ENCODE peak calls at places on chromosomes 4 and X, in four cellular contexts. P is H1, U is SK-N-SH, X is GM12892. M is an unnamed sample.

GRCh38 chr4:140790765-140791164 is 34.6 kb upstream of the TBC1D9 start:
- DNase-seq in P (no peak), X (peak), U (no peak), M (peak)

GRCh38 chr4:4284827-4285618 is 4.9 kb downstream of the LYAR start:
- DNase-seq in U (no peak), P (no peak), X (no peak), M (no peak)

GRCh38 chr4:109429545-109429944 is 4.1 kb upstream of the SEC24B start:
- DNase-seq in P (no peak), X (no peak), U (no peak), M (no peak)

GRCh38 chrX:20461576-20461975 is 194.9 kb upstream of the RPS6KA3 start:
- DNase-seq in U (no peak), P (no peak), X (no peak), M (no peak)

GRCh38 chr4:173039617-173040176 is 128.9 kb upstream of the GALNT7 start:
- DNase-seq in X (no peak), U (no peak), P (no peak), M (no peak)

GRCh38 chrX:129679856-129680255 is 25.1 kb upstream of the APLN start:
- DNase-seq in X (no peak), P (no peak), U (no peak), M (no peak)

GRCh38 chrX:40579880-40580536 is 762 bp upstream of the ATP6AP2 start:
- DNase-seq in P (no peak), U (peak), X (no peak), M (no peak)

GRCh38 chrX:123603516-123603915 is 129.3 kb downstream of the THOC2 start:
- DNase-seq in P (no peak), X (no peak), U (no peak), M (no peak)

GRCh38 chrX:132748268-132748667 is 210.2 kb downstream of the HS6ST2 start:
- DNase-seq in P (no peak), X (no peak), U (no peak), M (no peak)

GRCh38 chr4:26031704-26032103 is 117.7 kb downstream of the SMIM20 start:
- DNase-seq in U (no peak), X (no peak), P (no peak), M (no peak)

GRCh38 chrX:107940095-107940494 is 42.1 kb downstream of the TEX13B start:
- DNase-seq in P (no peak), X (no peak), U (no peak), M (no peak)

GRCh38 chrX:153709726-153710674 is 14.2 kb downstream of the BCAP31 start:
- DNase-seq in U (no peak), P (no peak), X (no peak), M (no peak)

DNA sequence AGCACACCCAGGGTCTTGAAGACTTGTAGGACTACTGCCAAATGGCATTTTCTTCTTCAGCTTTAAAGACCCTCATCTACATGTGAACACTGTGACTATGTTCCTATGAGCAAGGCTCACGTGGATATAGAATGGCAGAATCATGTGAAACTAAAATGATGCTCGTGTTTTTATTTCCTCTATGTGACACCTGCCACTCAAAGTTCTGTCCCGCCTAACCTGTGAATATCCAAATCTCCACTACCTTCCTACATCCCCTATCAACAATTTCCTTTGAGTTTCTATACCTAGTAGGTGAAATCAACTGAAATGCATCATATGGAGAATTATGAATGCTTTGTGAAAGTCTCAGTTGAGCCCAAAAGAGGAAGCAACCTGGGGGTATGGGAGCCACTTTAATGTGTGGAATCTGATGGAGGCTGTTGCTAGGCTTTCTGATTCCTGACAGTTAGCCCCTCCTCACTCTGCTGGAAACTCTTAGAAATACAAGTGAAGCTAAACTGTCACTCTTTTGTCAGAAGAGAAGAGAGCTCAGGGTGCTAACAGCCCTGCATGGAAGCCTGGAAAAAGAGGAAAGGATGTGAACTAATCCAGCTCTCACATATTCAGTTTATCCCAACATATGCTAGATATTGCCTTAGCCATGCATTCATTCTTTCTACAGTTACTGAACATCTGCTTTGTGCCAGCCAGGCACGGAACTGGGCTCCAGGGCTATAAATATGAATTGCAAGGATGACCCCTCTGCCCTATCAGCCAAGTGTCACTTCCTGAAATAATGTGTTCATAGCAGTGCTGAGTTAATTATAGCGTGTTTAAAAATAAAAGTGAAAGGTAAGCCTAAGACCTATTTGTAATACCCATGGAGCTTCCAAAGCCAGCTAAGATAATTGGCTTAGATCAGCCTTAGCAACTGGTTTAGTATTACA is 11.0 kb downstream of the LHFPL1 start:
- DNase-seq in U (no peak), X (no peak), P (no peak), M (no peak)
- TF ChIP-seq TAF1 in U (no peak), X (no peak), P (no peak), M (no peak)

GRCh38 chr4:56757821-56758400 is 63.6 kb downstream of the SPINK2 start:
- DNase-seq in U (no peak), P (peak), X (peak), M (peak)
- TF ChIP-seq TAF1 in U (no peak), P (peak), X (peak), M (no peak)

DNA sequence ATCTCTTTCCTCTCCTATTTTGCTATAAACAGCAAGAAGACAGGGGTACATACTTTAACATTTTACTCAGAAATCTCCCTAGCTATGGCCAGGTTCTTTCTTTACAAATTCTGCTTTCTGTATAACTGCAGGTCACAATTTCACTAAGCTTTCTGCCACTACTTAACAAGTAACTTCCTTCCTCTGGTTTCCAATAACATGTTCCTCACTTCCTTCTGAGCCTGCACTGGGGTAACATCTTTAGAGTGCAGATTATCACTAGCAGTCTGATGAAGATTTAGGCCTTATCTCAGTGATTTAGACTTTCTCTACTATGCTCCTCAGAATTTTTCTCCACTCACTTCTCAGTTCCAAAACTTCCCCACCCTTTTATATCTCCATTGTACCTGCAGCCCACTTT is 1930.5 kb upstream of the AGA start:
- DNase-seq in U (no peak), P (no peak), X (no peak), M (no peak)
- TF ChIP-seq TAF1 in U (no peak), P (no peak), X (no peak), M (no peak)

GRCh38 chr4:8247047-8247930 is 22.3 kb upstream of the HTRA3 start:
- DNase-seq in U (no peak), P (no peak), X (no peak), M (no peak)
- TF ChIP-seq TAF1 in U (no peak), P (no peak), X (no peak), M (no peak)

GRCh38 chr4:52016985-52017384 is 3.2 kb downstream of the LRRC66 start:
- DNase-seq in X (no peak), P (no peak), U (no peak), M (no peak)

GRCh38 chr4:52017809-52018208 is 2.4 kb downstream of the LRRC66 start:
- DNase-seq in U (no peak), P (no peak), X (no peak), M (no peak)

GRCh38 chr4:52010976-52011375 is 9.2 kb downstream of the LRRC66 start:
- DNase-seq in P (no peak), U (no peak), X (no peak), M (no peak)

GRCh38 chr4:52014903-52015302 is 5.3 kb downstream of the LRRC66 start:
- DNase-seq in U (no peak), P (no peak), X (no peak), M (no peak)

GRCh38 chr4:52015366-52015765 is 4.8 kb downstream of the LRRC66 start:
- DNase-seq in U (no peak), X (no peak), P (no peak), M (no peak)
- TF ChIP-seq TAF1 in U (no peak), X (no peak), P (no peak), M (no peak)

DNA sequence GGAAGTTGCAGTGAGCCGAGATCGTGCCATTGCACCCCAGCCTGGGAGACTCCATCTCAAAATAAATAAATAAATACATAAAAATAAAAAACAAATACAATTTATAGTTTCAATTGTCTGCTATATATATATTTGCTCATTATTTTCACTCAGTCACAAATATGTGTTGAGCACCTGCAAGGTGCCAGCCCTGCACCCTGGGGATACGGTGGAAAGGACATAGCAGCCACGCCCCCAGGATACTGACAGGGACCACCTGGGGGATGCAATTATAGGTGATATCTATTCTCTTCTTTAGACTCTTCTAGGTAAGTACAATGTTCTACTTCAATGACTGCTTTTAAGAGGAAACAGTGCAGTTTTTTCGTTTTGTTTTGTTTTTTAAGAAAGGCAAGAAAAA is 85.0 kb downstream of the JAKMIP1 start:
- DNase-seq in U (no peak), P (no peak), X (no peak), M (no peak)
- TF ChIP-seq TAF1 in U (no peak), P (no peak), X (no peak), M (no peak)

DNA sequence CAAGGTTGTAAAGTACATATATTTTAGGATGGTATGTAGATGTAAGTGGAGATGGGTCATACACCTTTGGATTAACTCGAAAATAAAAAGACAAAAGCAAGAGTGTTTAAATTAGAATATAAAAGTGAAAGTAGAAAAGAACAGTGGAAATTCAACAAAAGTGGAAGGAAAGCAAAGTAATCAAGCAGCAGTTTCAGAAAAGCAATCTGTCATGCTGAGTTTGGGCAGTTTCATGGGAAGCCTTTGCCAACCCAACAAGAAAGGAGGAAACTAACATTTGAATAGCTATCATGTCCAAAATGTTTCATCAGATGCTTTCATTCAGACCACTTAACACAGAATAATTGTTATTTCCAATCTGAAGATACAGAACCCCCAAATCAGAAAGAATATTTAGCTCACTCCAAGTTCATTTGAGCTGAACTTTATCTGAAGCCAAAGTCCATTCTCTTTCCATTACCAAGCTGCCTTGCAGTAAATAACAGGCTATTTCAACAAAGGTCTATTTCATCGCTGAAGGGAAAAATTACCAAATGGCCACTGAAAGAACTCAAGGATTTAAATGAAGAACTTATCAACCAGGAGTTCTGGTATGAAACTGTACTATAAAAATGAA is 1.8 kb upstream of the EXOSC9 start:
- DNase-seq in U (no peak), P (no peak), X (no peak), M (no peak)
- TF ChIP-seq TAF1 in U (no peak), P (no peak), X (no peak), M (no peak)

GRCh38 chr4:105140684-105141490 is 5.8 kb upstream of the TET2 start:
- DNase-seq in X (no peak), U (peak), P (no peak), M (no peak)

GRCh38 chr4:105147226-105148151 is 813 bp downstream of the TET2 start:
- DNase-seq in P (no peak), U (peak), X (no peak), M (no peak)

GRCh38 chr4:105146286-105147219 is at the start of gene TET2:
- DNase-seq in P (no peak), X (peak), U (peak), M (peak)

GRCh38 chr4:105145913-105146285 is 777 bp upstream of the TET2 start:
- DNase-seq in U (no peak), X (no peak), P (no peak), M (no peak)

GRCh38 chr4:105145059-105145912 is 1.4 kb upstream of the TET2 start:
- DNase-seq in U (no peak), P (no peak), X (no peak), M (no peak)
- TF ChIP-seq TAF1 in U (no peak), P (no peak), X (no peak), M (no peak)

GRCh38 chr4:183558873-183559272 is 54.0 kb downstream of the ING2 start:
- DNase-seq in U (peak), P (no peak), X (no peak), M (no peak)
- TF ChIP-seq TAF1 in U (no peak), P (no peak), X (no peak), M (no peak)

GRCh38 chr4:153804742-153805141 is 15.9 kb upstream of the SFRP2 start:
- DNase-seq in P (no peak), X (no peak), U (no peak), M (no peak)

GRCh38 chr4:153809916-153810810 is 21.3 kb upstream of the SFRP2 start:
- DNase-seq in X (no peak), P (no peak), U (no peak), M (no peak)

GRCh38 chr4:153806073-153806472 is 17.2 kb upstream of the SFRP2 start:
- DNase-seq in P (no peak), X (no peak), U (no peak), M (no peak)

GRCh38 chr4:153809307-153809706 is 20.4 kb upstream of the SFRP2 start:
- DNase-seq in U (no peak), X (no peak), P (no peak), M (no peak)

DNA sequence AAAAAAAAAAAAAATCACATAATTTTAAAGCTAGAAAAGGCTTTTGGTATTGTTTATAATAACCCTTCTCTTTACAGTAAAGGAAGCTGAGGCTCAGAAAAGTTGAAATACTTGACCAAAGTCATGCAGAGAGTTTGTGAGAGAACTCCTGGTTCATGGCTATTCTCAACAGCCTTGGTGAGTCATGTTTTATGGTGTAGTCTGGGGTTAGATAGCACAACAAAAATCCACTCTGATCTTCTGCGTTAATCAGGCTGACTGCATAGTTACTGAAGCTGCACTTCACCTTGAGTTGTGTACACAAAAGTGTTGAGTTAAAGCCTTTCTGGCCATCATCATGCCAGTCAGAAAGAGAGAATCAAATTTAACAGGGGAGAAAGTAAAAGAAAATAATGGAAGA is 19.3 kb upstream of the SFRP2 start:
- DNase-seq in U (no peak), X (no peak), P (no peak), M (no peak)
- TF ChIP-seq TAF1 in U (no peak), X (no peak), P (no peak), M (no peak)

M was measured in GM12891.